ENCODE peak calls at places on chromosomes 12 and 14, in six cellular contexts. One of them, this sample, is unnamed.
A peak's percentile ranks its signal among the peaks of the same experiment; 100 is the strongest.

GRCh38 chr14:26596722-26597030 is 1.2 kb downstream of the NOVA1 start:
- DNase-seq in stimulated activated CD8-positive, alpha-beta memory T cell treated with anti-CD3 and anti-CD28 coated beads, Interleukin-15, amount 100 ng/mL, for 48 hours: no peak
- DNase-seq in GM19239: no peak
- DNase-seq in psoas muscle: no peak
- DNase-seq in hepatocyte: peak; percentile 11
- DNase-seq in fibroblast of the conjunctiva: no peak
- DNase-seq in this sample: no peak

GRCh38 chr12:124633269-124633953 is 66.0 kb upstream of the NCOR2 start:
- DNase-seq in stimulated activated CD8-positive, alpha-beta memory T cell treated with anti-CD3 and anti-CD28 coated beads, Interleukin-15, amount 100 ng/mL, for 48 hours: no peak
- DNase-seq in GM19239: no peak
- DNase-seq in psoas muscle: no peak
- DNase-seq in hepatocyte: no peak
- DNase-seq in fibroblast of the conjunctiva: no peak
- DNase-seq in this sample: no peak

GRCh38 chr14:29163109-29163508 is 396.5 kb downstream of the FOXG1 start:
- DNase-seq in stimulated activated CD8-positive, alpha-beta memory T cell treated with anti-CD3 and anti-CD28 coated beads, Interleukin-15, amount 100 ng/mL, for 48 hours: no peak
- DNase-seq in GM19239: no peak
- DNase-seq in psoas muscle: no peak
- DNase-seq in hepatocyte: no peak
- DNase-seq in fibroblast of the conjunctiva: no peak
- DNase-seq in this sample: no peak

GRCh38 chr12:22101749-22102243 is 55.8 kb downstream of the CMAS start:
- DNase-seq in stimulated activated CD8-positive, alpha-beta memory T cell treated with anti-CD3 and anti-CD28 coated beads, Interleukin-15, amount 100 ng/mL, for 48 hours: no peak
- DNase-seq in GM19239: no peak
- DNase-seq in psoas muscle: peak; percentile 42
- DNase-seq in hepatocyte: no peak
- DNase-seq in fibroblast of the conjunctiva: peak; percentile 71
- DNase-seq in this sample: peak; percentile 59

GRCh38 chr12:54683388-54683787 is 35.2 kb upstream of the DCD start:
- DNase-seq in stimulated activated CD8-positive, alpha-beta memory T cell treated with anti-CD3 and anti-CD28 coated beads, Interleukin-15, amount 100 ng/mL, for 48 hours: no peak
- DNase-seq in GM19239: no peak
- DNase-seq in psoas muscle: no peak
- DNase-seq in hepatocyte: no peak
- DNase-seq in fibroblast of the conjunctiva: no peak
- DNase-seq in this sample: no peak

GRCh38 chr12:121520586-121521086 is 60.2 kb downstream of the KDM2B start:
- DNase-seq in stimulated activated CD8-positive, alpha-beta memory T cell treated with anti-CD3 and anti-CD28 coated beads, Interleukin-15, amount 100 ng/mL, for 48 hours: no peak
- DNase-seq in GM19239: no peak
- DNase-seq in psoas muscle: no peak
- DNase-seq in hepatocyte: no peak
- DNase-seq in fibroblast of the conjunctiva: no peak
- DNase-seq in this sample: no peak

GRCh38 chr14:64509036-64509435 is 4.5 kb downstream of the ZBTB1 start:
- DNase-seq in stimulated activated CD8-positive, alpha-beta memory T cell treated with anti-CD3 and anti-CD28 coated beads, Interleukin-15, amount 100 ng/mL, for 48 hours: no peak
- DNase-seq in GM19239: no peak
- DNase-seq in psoas muscle: no peak
- DNase-seq in hepatocyte: no peak
- DNase-seq in fibroblast of the conjunctiva: no peak
- DNase-seq in this sample: no peak

GRCh38 chr12:123971449-123971769 is 1.2 kb downstream of the CCDC92 start:
- DNase-seq in stimulated activated CD8-positive, alpha-beta memory T cell treated with anti-CD3 and anti-CD28 coated beads, Interleukin-15, amount 100 ng/mL, for 48 hours: no peak
- DNase-seq in GM19239: no peak
- DNase-seq in psoas muscle: no peak
- DNase-seq in hepatocyte: no peak
- DNase-seq in fibroblast of the conjunctiva: no peak
- DNase-seq in this sample: no peak

GRCh38 chr14:68486033-68486732 is 306.7 kb downstream of the ZFP36L1 start:
- DNase-seq in stimulated activated CD8-positive, alpha-beta memory T cell treated with anti-CD3 and anti-CD28 coated beads, Interleukin-15, amount 100 ng/mL, for 48 hours: no peak
- DNase-seq in GM19239: no peak
- DNase-seq in psoas muscle: no peak
- DNase-seq in hepatocyte: no peak
- DNase-seq in fibroblast of the conjunctiva: no peak
- DNase-seq in this sample: no peak

GRCh38 chr12:32794281-32794680 is 38.6 kb upstream of the YARS2 start:
- DNase-seq in stimulated activated CD8-positive, alpha-beta memory T cell treated with anti-CD3 and anti-CD28 coated beads, Interleukin-15, amount 100 ng/mL, for 48 hours: no peak
- DNase-seq in GM19239: no peak
- DNase-seq in psoas muscle: no peak
- DNase-seq in hepatocyte: no peak
- DNase-seq in fibroblast of the conjunctiva: no peak
- DNase-seq in this sample: no peak

GRCh38 chr12:15767301-15767700 is 21.9 kb downstream of the EPS8 start:
- DNase-seq in stimulated activated CD8-positive, alpha-beta memory T cell treated with anti-CD3 and anti-CD28 coated beads, Interleukin-15, amount 100 ng/mL, for 48 hours: no peak
- DNase-seq in GM19239: no peak
- DNase-seq in psoas muscle: no peak
- DNase-seq in hepatocyte: no peak
- DNase-seq in fibroblast of the conjunctiva: no peak
- DNase-seq in this sample: no peak

GRCh38 chr14:54172562-54172961 is 215.9 kb upstream of the BMP4 start:
- DNase-seq in stimulated activated CD8-positive, alpha-beta memory T cell treated with anti-CD3 and anti-CD28 coated beads, Interleukin-15, amount 100 ng/mL, for 48 hours: no peak
- DNase-seq in GM19239: no peak
- DNase-seq in psoas muscle: no peak
- DNase-seq in hepatocyte: no peak
- DNase-seq in fibroblast of the conjunctiva: no peak
- DNase-seq in this sample: no peak

GRCh38 chr14:100537701-100538565 is 49.3 kb downstream of the BEGAIN start:
- DNase-seq in stimulated activated CD8-positive, alpha-beta memory T cell treated with anti-CD3 and anti-CD28 coated beads, Interleukin-15, amount 100 ng/mL, for 48 hours: no peak
- DNase-seq in GM19239: no peak
- DNase-seq in psoas muscle: peak; percentile 17
- DNase-seq in hepatocyte: no peak
- DNase-seq in fibroblast of the conjunctiva: no peak
- DNase-seq in this sample: peak; percentile 49

GRCh38 chr12:80187660-80188090 is 88.3 kb downstream of the OTOGL start:
- DNase-seq in stimulated activated CD8-positive, alpha-beta memory T cell treated with anti-CD3 and anti-CD28 coated beads, Interleukin-15, amount 100 ng/mL, for 48 hours: no peak
- DNase-seq in GM19239: no peak
- DNase-seq in psoas muscle: peak; percentile 13
- DNase-seq in hepatocyte: no peak
- DNase-seq in fibroblast of the conjunctiva: no peak
- DNase-seq in this sample: peak; percentile 67

GRCh38 chr12:110657747-110658146 is 31.2 kb downstream of the HVCN1 start:
- DNase-seq in stimulated activated CD8-positive, alpha-beta memory T cell treated with anti-CD3 and anti-CD28 coated beads, Interleukin-15, amount 100 ng/mL, for 48 hours: no peak
- DNase-seq in GM19239: no peak
- DNase-seq in psoas muscle: no peak
- DNase-seq in hepatocyte: no peak
- DNase-seq in fibroblast of the conjunctiva: no peak
- DNase-seq in this sample: no peak

GRCh38 chr12:104458645-104459555 is 2.2 kb downstream of the CHST11 start:
- DNase-seq in stimulated activated CD8-positive, alpha-beta memory T cell treated with anti-CD3 and anti-CD28 coated beads, Interleukin-15, amount 100 ng/mL, for 48 hours: no peak
- DNase-seq in GM19239: no peak
- DNase-seq in psoas muscle: no peak
- DNase-seq in hepatocyte: peak; percentile 14
- DNase-seq in fibroblast of the conjunctiva: no peak
- DNase-seq in this sample: peak; percentile 23

GRCh38 chr14:99120147-99121026 is 151.6 kb downstream of the BCL11B start:
- DNase-seq in stimulated activated CD8-positive, alpha-beta memory T cell treated with anti-CD3 and anti-CD28 coated beads, Interleukin-15, amount 100 ng/mL, for 48 hours: no peak
- DNase-seq in GM19239: no peak
- DNase-seq in psoas muscle: no peak
- DNase-seq in hepatocyte: no peak
- DNase-seq in fibroblast of the conjunctiva: no peak
- DNase-seq in this sample: no peak

GRCh38 chr14:105492051-105492965 is 1.3 kb downstream of the TEDC1 start:
- DNase-seq in stimulated activated CD8-positive, alpha-beta memory T cell treated with anti-CD3 and anti-CD28 coated beads, Interleukin-15, amount 100 ng/mL, for 48 hours: no peak
- DNase-seq in GM19239: no peak
- DNase-seq in psoas muscle: peak; percentile 34
- DNase-seq in hepatocyte: peak; percentile 5
- DNase-seq in fibroblast of the conjunctiva: no peak
- DNase-seq in this sample: peak; percentile 57

GRCh38 chr14:57209561-57209960 is 59.1 kb downstream of the EXOC5 start:
- DNase-seq in stimulated activated CD8-positive, alpha-beta memory T cell treated with anti-CD3 and anti-CD28 coated beads, Interleukin-15, amount 100 ng/mL, for 48 hours: no peak
- DNase-seq in GM19239: no peak
- DNase-seq in psoas muscle: no peak
- DNase-seq in hepatocyte: no peak
- DNase-seq in fibroblast of the conjunctiva: no peak
- DNase-seq in this sample: no peak

GRCh38 chr14:69495341-69495921 is 10.9 kb downstream of the PLEKHD1 start:
- DNase-seq in stimulated activated CD8-positive, alpha-beta memory T cell treated with anti-CD3 and anti-CD28 coated beads, Interleukin-15, amount 100 ng/mL, for 48 hours: no peak
- DNase-seq in GM19239: no peak
- DNase-seq in psoas muscle: no peak
- DNase-seq in hepatocyte: no peak
- DNase-seq in fibroblast of the conjunctiva: no peak
- DNase-seq in this sample: no peak

GRCh38 chr14:60482743-60483142 is 3.1 kb downstream of the C14orf39 start:
- DNase-seq in stimulated activated CD8-positive, alpha-beta memory T cell treated with anti-CD3 and anti-CD28 coated beads, Interleukin-15, amount 100 ng/mL, for 48 hours: no peak
- DNase-seq in GM19239: no peak
- DNase-seq in psoas muscle: no peak
- DNase-seq in hepatocyte: no peak
- DNase-seq in fibroblast of the conjunctiva: no peak
- DNase-seq in this sample: no peak

GRCh38 chr12:75561921-75562320 is 50.5 kb upstream of the KRR1 start:
- DNase-seq in stimulated activated CD8-positive, alpha-beta memory T cell treated with anti-CD3 and anti-CD28 coated beads, Interleukin-15, amount 100 ng/mL, for 48 hours: no peak
- DNase-seq in GM19239: no peak
- DNase-seq in psoas muscle: no peak
- DNase-seq in hepatocyte: no peak
- DNase-seq in fibroblast of the conjunctiva: no peak
- DNase-seq in this sample: no peak

GRCh38 chr14:90830931-90831701 is 14.9 kb upstream of the TTC7B start:
- DNase-seq in stimulated activated CD8-positive, alpha-beta memory T cell treated with anti-CD3 and anti-CD28 coated beads, Interleukin-15, amount 100 ng/mL, for 48 hours: no peak
- DNase-seq in GM19239: no peak
- DNase-seq in psoas muscle: no peak
- DNase-seq in hepatocyte: no peak
- DNase-seq in fibroblast of the conjunctiva: no peak
- DNase-seq in this sample: no peak

GRCh38 chr14:74364271-74364880 is 16.1 kb downstream of the VRTN start:
- DNase-seq in stimulated activated CD8-positive, alpha-beta memory T cell treated with anti-CD3 and anti-CD28 coated beads, Interleukin-15, amount 100 ng/mL, for 48 hours: no peak
- DNase-seq in GM19239: no peak
- DNase-seq in psoas muscle: no peak
- DNase-seq in hepatocyte: no peak
- DNase-seq in fibroblast of the conjunctiva: no peak
- DNase-seq in this sample: no peak

GRCh38 chr12:71431991-71432390 is 7.6 kb upstream of the LGR5 start:
- DNase-seq in stimulated activated CD8-positive, alpha-beta memory T cell treated with anti-CD3 and anti-CD28 coated beads, Interleukin-15, amount 100 ng/mL, for 48 hours: no peak
- DNase-seq in GM19239: no peak
- DNase-seq in psoas muscle: no peak
- DNase-seq in hepatocyte: no peak
- DNase-seq in fibroblast of the conjunctiva: no peak
- DNase-seq in this sample: no peak

GRCh38 chr12:93813972-93814821 is 137.0 kb downstream of the CRADD start:
- DNase-seq in stimulated activated CD8-positive, alpha-beta memory T cell treated with anti-CD3 and anti-CD28 coated beads, Interleukin-15, amount 100 ng/mL, for 48 hours: no peak
- DNase-seq in GM19239: no peak
- DNase-seq in psoas muscle: peak; percentile 81
- DNase-seq in hepatocyte: peak; percentile 74
- DNase-seq in fibroblast of the conjunctiva: peak; percentile 89
- DNase-seq in this sample: peak; percentile 80

GRCh38 chr14:73231874-73232851 is 5.1 kb upstream of the PAPLN start:
- DNase-seq in stimulated activated CD8-positive, alpha-beta memory T cell treated with anti-CD3 and anti-CD28 coated beads, Interleukin-15, amount 100 ng/mL, for 48 hours: no peak
- DNase-seq in GM19239: no peak
- DNase-seq in psoas muscle: no peak
- DNase-seq in hepatocyte: peak; percentile 29
- DNase-seq in fibroblast of the conjunctiva: no peak
- DNase-seq in this sample: no peak

GRCh38 chr12:107778383-107779015 is 4.0 kb downstream of the ASCL4 start:
- DNase-seq in stimulated activated CD8-positive, alpha-beta memory T cell treated with anti-CD3 and anti-CD28 coated beads, Interleukin-15, amount 100 ng/mL, for 48 hours: no peak
- DNase-seq in GM19239: no peak
- DNase-seq in psoas muscle: no peak
- DNase-seq in hepatocyte: no peak
- DNase-seq in fibroblast of the conjunctiva: no peak
- DNase-seq in this sample: no peak

GRCh38 chr12:104749555-104749954 is 208.5 kb downstream of the SLC41A2 start:
- DNase-seq in stimulated activated CD8-positive, alpha-beta memory T cell treated with anti-CD3 and anti-CD28 coated beads, Interleukin-15, amount 100 ng/mL, for 48 hours: no peak
- DNase-seq in GM19239: no peak
- DNase-seq in psoas muscle: no peak
- DNase-seq in hepatocyte: no peak
- DNase-seq in fibroblast of the conjunctiva: no peak
- DNase-seq in this sample: no peak

GRCh38 chr12:54306925-54307731 is 6.3 kb upstream of the NFE2 start:
- DNase-seq in stimulated activated CD8-positive, alpha-beta memory T cell treated with anti-CD3 and anti-CD28 coated beads, Interleukin-15, amount 100 ng/mL, for 48 hours: no peak
- DNase-seq in GM19239: no peak
- DNase-seq in psoas muscle: peak; percentile 72
- DNase-seq in hepatocyte: peak; percentile 79
- DNase-seq in fibroblast of the conjunctiva: peak; percentile 51
- DNase-seq in this sample: peak; percentile 87

GRCh38 chr14:33932526-33933292 is 18.2 kb downstream of the EGLN3 start:
- DNase-seq in stimulated activated CD8-positive, alpha-beta memory T cell treated with anti-CD3 and anti-CD28 coated beads, Interleukin-15, amount 100 ng/mL, for 48 hours: no peak
- DNase-seq in GM19239: no peak
- DNase-seq in psoas muscle: no peak
- DNase-seq in hepatocyte: no peak
- DNase-seq in fibroblast of the conjunctiva: no peak
- DNase-seq in this sample: peak; percentile 18

GRCh38 chr12:131793623-131794022 is 34.6 kb upstream of the MMP17 start:
- DNase-seq in stimulated activated CD8-positive, alpha-beta memory T cell treated with anti-CD3 and anti-CD28 coated beads, Interleukin-15, amount 100 ng/mL, for 48 hours: no peak
- DNase-seq in GM19239: no peak
- DNase-seq in psoas muscle: peak; percentile 42
- DNase-seq in hepatocyte: no peak
- DNase-seq in fibroblast of the conjunctiva: no peak
- DNase-seq in this sample: no peak